ENCODE peak calls at places on chromosomes 3 and 15, in seven cellular contexts. One of them, this sample, is unnamed.

GRCh38 chr15:51842852-51843737 is 13.6 kb downstream of the TMOD3 start:
- DNase-seq in aorta: no peak
- DNase-seq in NCI-H524: no peak
- DNase-seq in memory B cell: no peak
- DNase-seq in neuronal stem cell: no peak
- DNase-seq in EL: peak
- DNase-seq in GM18507: no peak
- DNase-seq in this sample: no peak

GRCh38 chr3:30476373-30477082 is 129.9 kb upstream of the TGFBR2 start:
- DNase-seq in aorta: no peak
- DNase-seq in NCI-H524: no peak
- DNase-seq in memory B cell: no peak
- DNase-seq in neuronal stem cell: no peak
- DNase-seq in EL: peak
- DNase-seq in GM18507: no peak
- DNase-seq in this sample: no peak

GRCh38 chr3:129442486-129442885 is 2.5 kb downstream of the IFT122 start:
- DNase-seq in aorta: no peak
- DNase-seq in NCI-H524: no peak
- DNase-seq in memory B cell: no peak
- DNase-seq in neuronal stem cell: no peak
- DNase-seq in EL: no peak
- DNase-seq in GM18507: no peak
- DNase-seq in this sample: no peak

GRCh38 chr15:31329640-31330010 is 3.0 kb downstream of the KLF13 start:
- DNase-seq in aorta: no peak
- DNase-seq in NCI-H524: no peak
- DNase-seq in memory B cell: no peak
- DNase-seq in neuronal stem cell: no peak
- DNase-seq in EL: no peak
- DNase-seq in GM18507: no peak
- DNase-seq in this sample: no peak

GRCh38 chr15:79897701-79898113 is 893 bp upstream of the MTHFS start:
- DNase-seq in aorta: no peak
- DNase-seq in NCI-H524: no peak
- DNase-seq in memory B cell: no peak
- DNase-seq in neuronal stem cell: no peak
- DNase-seq in EL: no peak
- DNase-seq in GM18507: no peak
- DNase-seq in this sample: no peak

GRCh38 chr15:65060641-65061397 is 7.0 kb downstream of the RASL12 start:
- DNase-seq in aorta: peak
- DNase-seq in NCI-H524: no peak
- DNase-seq in memory B cell: no peak
- DNase-seq in neuronal stem cell: no peak
- DNase-seq in EL: no peak
- DNase-seq in GM18507: no peak
- DNase-seq in this sample: no peak

GRCh38 chr3:180601688-180602666 is at the start of gene TTC14:
- DNase-seq in aorta: peak
- DNase-seq in NCI-H524: peak
- DNase-seq in memory B cell: peak
- DNase-seq in neuronal stem cell: peak
- DNase-seq in EL: peak
- DNase-seq in GM18507: peak
- DNase-seq in this sample: peak

GRCh38 chr3:123053107-123053506 is 13.7 kb upstream of the PDIA5 start:
- DNase-seq in aorta: peak
- DNase-seq in NCI-H524: no peak
- DNase-seq in memory B cell: no peak
- DNase-seq in neuronal stem cell: no peak
- DNase-seq in EL: no peak
- DNase-seq in GM18507: no peak
- DNase-seq in this sample: no peak

GRCh38 chr3:179653777-179654117 is 907 bp downstream of the USP13 start:
- DNase-seq in aorta: no peak
- DNase-seq in NCI-H524: no peak
- DNase-seq in memory B cell: no peak
- DNase-seq in neuronal stem cell: no peak
- DNase-seq in EL: no peak
- DNase-seq in GM18507: no peak
- DNase-seq in this sample: no peak